ENCODE peak calls at places on chromosomes 16 and 17, in ten cellular contexts. Z is ascending aorta, I is MM.1S, S is H9, Q is pancreas, F is sigmoid colon, C is spleen, R is left ventricle myocardium inferior, T is breast epithelium, K is lung. X is an unnamed sample. For H3K4me1 and H3K27me3, the result is how much of the 10 kb centered on the place peaks cover.

GRCh38 chr17:29583324-29584248 is 5.9 kb downstream of the GIT1 start:
- DNase-seq in Z (peak), I (no peak), S (no peak), Q (peak), F (no peak), C (no peak), R (peak), T (no peak), K (no peak), X (no peak)

GRCh38 chr16:89505204-89506112 is 2.7 kb upstream of the SPG7 start:
- DNase-seq in Z (peak), I (no peak), S (no peak), Q (peak), F (peak), C (peak), R (peak), T (peak), K (peak), X (peak)

GRCh38 chr17:7020894-7021664 is 1.8 kb upstream of the BCL6B start:
- DNase-seq in Z (no peak), I (no peak), S (no peak), Q (no peak), F (no peak), C (peak), R (no peak), T (no peak), K (no peak), X (no peak)

GRCh38 chr16:57982345-57982744 is 11.4 kb upstream of the CNGB1 start:
- DNase-seq in Z (no peak), I (no peak), S (no peak), Q (no peak), F (no peak), C (no peak), R (no peak), T (no peak), K (no peak), X (no peak)

GRCh38 chr16:3022697-3023414 is 886 bp downstream of the HCFC1R1 start:
- DNase-seq in Z (peak), I (peak), S (no peak), Q (no peak), F (no peak), C (peak), R (no peak), T (no peak), K (no peak), X (no peak)

GRCh38 chr17:15942207-15942833 is 2.6 kb upstream of the ADORA2B start:
- DNase-seq in Z (no peak), I (no peak), S (no peak), Q (no peak), F (peak), C (no peak), R (peak), T (no peak), K (no peak), X (no peak)

GRCh38 chr16:1493746-1494094 is 560 bp downstream of the TELO2 start:
- DNase-seq in Z (no peak), I (peak), S (no peak), Q (peak), F (no peak), C (peak), R (no peak), T (no peak), K (no peak), X (no peak)

GRCh38 chr17:8016632-8017424 is 14.4 kb downstream of the GUCY2D start:
- DNase-seq in Z (peak), I (peak), S (peak), Q (peak), F (peak), C (peak), R (no peak), T (no peak), K (peak), X (peak)

GRCh38 chr16:20997147-20997546 is 96.6 kb downstream of the LYRM1 start:
- DNase-seq in Z (no peak), I (no peak), S (no peak), Q (no peak), F (no peak), C (no peak), R (no peak), T (no peak), K (no peak), X (no peak)

GRCh38 chr16:31403590-31404352 is 10.6 kb downstream of the ITGAD start:
- DNase-seq in Z (no peak), I (no peak), S (no peak), Q (no peak), F (no peak), C (peak), R (no peak), T (no peak), K (no peak), X (no peak)

GRCh38 chr17:35889241-35889640 is 9.1 kb upstream of the CCL5 start:
- DNase-seq in Z (no peak), I (no peak), S (no peak), Q (no peak), F (no peak), C (no peak), R (no peak), T (no peak), K (no peak), X (no peak)

GRCh38 chr17:15782809-15783208 is 50.7 kb downstream of the TBC1D26 start:
- DNase-seq in Z (no peak), I (no peak), S (no peak), Q (peak), F (peak), C (no peak), R (peak), T (peak), K (peak), X (peak)

GRCh38 chr17:21523482-21524210 is 147.5 kb downstream of the KCNJ12 start:
- DNase-seq in Z (no peak), I (no peak), S (no peak), Q (no peak), F (no peak), C (no peak), R (no peak), T (no peak), K (no peak), X (no peak)

GRCh38 chr16:82350560-82350959 is 180.5 kb upstream of the MPHOSPH6 start:
- DNase-seq in Z (no peak), I (no peak), S (no peak), Q (no peak), F (no peak), C (no peak), R (no peak), T (no peak), K (no peak), X (no peak)

GRCh38 chr16:81003610-81004460 is 2.9 kb downstream of the CMC2 start:
- DNase-seq in Z (no peak), I (peak), S (no peak), Q (no peak), F (no peak), C (no peak), R (no peak), T (no peak), K (no peak), X (no peak)

GRCh38 chr17:47864791-47865216 is 13.8 kb upstream of the SP6 start:
- DNase-seq in Z (no peak), I (peak), S (no peak), Q (no peak), F (no peak), C (no peak), R (no peak), T (no peak), K (no peak), X (no peak)

GRCh38 chr16:1557576-1557975 is 24.1 kb downstream of the TMEM204 start:
- DNase-seq in Z (no peak), I (no peak), S (no peak), Q (no peak), F (no peak), C (no peak), R (no peak), T (no peak), K (no peak), X (no peak)

GRCh38 chr16:65195998-65196397 is 74.1 kb upstream of the CDH11 start:
- DNase-seq in Z (no peak), I (no peak), S (no peak), Q (no peak), F (no peak), C (no peak), R (no peak), T (no peak), K (no peak), X (no peak)

GRCh38 chr16:29844575-29845331 is 18.3 kb downstream of the CDIPT start:
- DNase-seq in Z (no peak), I (no peak), S (no peak), Q (no peak), F (peak), C (no peak), R (no peak), T (no peak), K (peak), X (no peak)

GRCh38 chr17:66762276-66762675 is 72.6 kb upstream of the CACNG5 start:
- DNase-seq in Z (peak), I (no peak), S (peak), Q (no peak), F (no peak), C (no peak), R (no peak), T (no peak), K (no peak), X (no peak)

GRCh38 chr16:35746281-35746962 is 2287.0 kb downstream of the TP53TG3F start:
- DNase-seq in Z (peak), I (no peak), S (no peak), Q (no peak), F (no peak), C (no peak), R (no peak), T (no peak), K (peak), X (no peak)

GRCh38 chr17:74840989-74841666 is 18.6 kb downstream of the GRIN2C start:
- DNase-seq in Z (peak), I (no peak), S (peak), Q (no peak), F (peak), C (no peak), R (peak), T (no peak), K (peak), X (peak)

GRCh38 chr17:50565559-50566350 is 5.2 kb downstream of the CACNA1G start:
- DNase-seq in Z (no peak), I (no peak), S (no peak), Q (no peak), F (no peak), C (no peak), R (no peak), T (no peak), K (no peak), X (no peak)

GRCh38 chr16:78478267-78478821 is 378.9 kb downstream of the WWOX start:
- DNase-seq in Z (no peak), I (peak), S (peak), Q (no peak), F (no peak), C (no peak), R (no peak), T (no peak), K (no peak), X (no peak)

GRCh38 chr17:55705847-55706246 is 16.8 kb downstream of the TMEM100 start:
- DNase-seq in Z (no peak), I (peak), S (no peak), Q (no peak), F (no peak), C (no peak), R (no peak), T (no peak), K (no peak), X (no peak)

GRCh38 chr17:42596386-42596785 is 12.8 kb downstream of the RETREG3 start:
- DNase-seq in Z (no peak), I (no peak), S (no peak), Q (no peak), F (no peak), C (no peak), R (no peak), T (no peak), K (no peak), X (no peak)

GRCh38 chr16:1310832-1311200 is 1.4 kb downstream of the UBE2I start:
- DNase-seq in Z (no peak), I (peak), S (no peak), Q (no peak), F (no peak), C (peak), R (no peak), T (no peak), K (no peak), X (no peak)

GRCh38 chr17:11539637-11540036 is 58.6 kb upstream of the DNAH9 start:
- DNase-seq in Z (no peak), I (no peak), S (no peak), Q (no peak), F (no peak), C (no peak), R (no peak), T (no peak), K (no peak), X (peak)

GRCh38 chr16:5077304-5077703 is 5.7 kb downstream of the ALG1 start:
- DNase-seq in Z (no peak), I (no peak), S (no peak), Q (no peak), F (no peak), C (no peak), R (no peak), T (no peak), K (no peak), X (no peak)

GRCh38 chr16:84643677-84644076 is 4.6 kb upstream of the KLHL36 start:
- DNase-seq in Z (no peak), I (peak), S (no peak), Q (no peak), F (no peak), C (no peak), R (no peak), T (no peak), K (no peak), X (no peak)

GRCh38 chr17:49676276-49676868 is 1.5 kb downstream of the SPOP start:
- DNase-seq in Z (no peak), I (peak), S (no peak), Q (no peak), F (no peak), C (no peak), R (no peak), T (no peak), K (no peak), X (no peak)

GRCh38 chr16:8963825-8964441 is at the start of gene USP7:
- DNase-seq in Z (peak), I (peak), S (peak), Q (peak), F (peak), C (peak), R (peak), T (peak), K (peak), X (peak)

GRCh38 chr16:88505405-88506082 is 52.5 kb downstream of the ZFPM1 start:
- DNase-seq in Z (no peak), I (no peak), S (peak), Q (peak), F (no peak), C (no peak), R (no peak), T (no peak), K (peak), X (peak)

DNA sequence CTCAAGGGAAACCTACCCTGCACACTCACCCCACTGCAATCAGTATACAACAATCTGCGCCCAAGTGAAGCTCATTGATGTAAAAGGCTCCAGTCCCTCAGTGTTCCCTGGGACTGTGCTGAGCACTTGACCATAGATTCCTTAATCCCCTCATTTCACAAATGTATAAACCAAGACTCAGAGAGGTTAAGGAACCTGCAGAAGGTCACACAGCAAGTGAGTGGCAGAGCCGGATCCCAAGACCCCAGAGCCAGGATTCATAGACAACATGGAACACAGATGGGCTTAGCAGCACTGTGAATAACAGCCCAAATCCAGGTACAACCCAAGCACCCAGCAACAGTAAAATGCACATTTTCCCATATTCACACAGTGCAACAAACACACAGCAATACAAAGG is 225.7 kb downstream of the C16orf78 start:
- DNase-seq in Z (peak), I (no peak), S (peak), Q (no peak), F (peak), C (no peak), R (no peak), T (no peak), K (no peak), X (no peak)
- H3K4me1 ChIP-seq in Z (under half), I (under half), S (under half), Q (under half), F (under half), C (under half), R (under half), T (under half), K (under half), X (under half)

GRCh38 chr17:10295728-10296343 is 77.0 kb downstream of the MYH13 start:
- DNase-seq in Z (no peak), I (peak), S (peak), Q (no peak), F (no peak), C (no peak), R (peak), T (no peak), K (peak), X (peak)
- TF ChIP-seq CTCF in Z (no peak), I (peak), S (peak), Q (peak), F (peak), C (peak), R (peak), T (peak), K (peak), X (peak)

GRCh38 chr16:25024900-25025299 is 9.7 kb upstream of the ARHGAP17 start:
- DNase-seq in Z (no peak), I (no peak), S (no peak), Q (no peak), F (no peak), C (no peak), R (no peak), T (no peak), K (no peak), X (no peak)
- H3K27me3 ChIP-seq in Z (under half), I (half or more), S (under half), Q (under half), F (under half), C (under half), R (under half), T (under half), K (under half), X (under half)

DNA sequence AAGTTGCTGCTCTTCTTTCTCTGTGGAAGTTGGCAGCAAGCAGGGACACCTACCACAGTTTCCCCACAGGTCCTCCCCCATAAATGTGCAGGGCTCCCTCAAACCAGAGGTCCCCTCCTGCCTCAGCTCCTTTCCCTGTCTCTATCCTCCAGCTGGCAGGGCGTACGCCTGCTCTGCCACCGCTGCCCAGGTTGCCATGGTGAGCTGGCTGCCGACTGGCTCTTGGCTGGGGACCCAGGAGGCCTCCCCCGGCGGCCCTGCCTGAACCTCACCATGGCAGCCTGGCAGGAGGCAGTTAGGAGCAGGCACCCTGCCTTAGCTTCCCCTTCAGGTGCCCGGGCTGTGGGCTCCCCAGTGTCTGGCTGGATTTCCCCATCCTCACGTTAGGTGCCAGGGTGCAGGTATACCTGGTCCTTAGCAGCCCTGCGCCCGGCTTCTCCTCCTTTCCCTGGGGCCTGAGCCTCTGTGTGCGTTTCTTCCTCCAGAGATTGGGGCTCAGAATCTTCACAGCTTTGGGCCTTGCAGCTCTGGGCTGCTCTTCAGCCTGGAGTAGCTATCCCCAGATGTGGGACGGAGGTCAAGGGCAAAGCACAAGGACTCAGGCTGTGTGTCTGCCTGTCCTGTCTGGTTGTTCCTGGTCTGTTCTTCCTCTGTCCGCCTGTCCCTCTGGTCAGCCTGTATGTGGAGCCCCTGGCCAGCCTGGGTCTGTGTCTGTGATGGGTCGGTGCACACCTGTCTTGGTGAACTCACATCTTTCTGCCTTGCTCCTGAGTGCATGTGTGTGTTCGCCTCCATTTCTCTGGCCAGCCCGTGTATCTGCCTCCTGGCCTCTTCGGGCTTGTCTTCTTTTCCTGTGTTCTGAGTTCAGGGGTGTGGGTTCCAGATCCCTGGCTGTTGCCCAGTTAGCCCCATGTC is 15.7 kb downstream of the GJD3 start:
- DNase-seq in Z (peak), I (no peak), S (no peak), Q (peak), F (peak), C (peak), R (peak), T (peak), K (no peak), X (peak)
- H3K4me1 ChIP-seq in Z (under half), I (under half), S (under half), Q (under half), F (half or more), C (half or more), R (half or more), T (half or more), K (half or more), X (under half)

X was measured in colonic mucosa.